ENCODE peak calls at places on chromosomes 2 and 18, in eight cellular contexts. One of them, this sample, is unnamed.

GRCh38 chr2:172324198-172324597 is 103.2 kb upstream of the ITGA6 start:
- DNase-seq in PC-9: no peak
- DNase-seq in left ventricle myocardium inferior: no peak
- DNase-seq in nephron progenitor cell: no peak
- DNase-seq in A549: no peak
- DNase-seq in BJ: no peak
- DNase-seq in retinal pigment epithelial cell: no peak
- DNase-seq in kidney: no peak
- DNase-seq in this sample: no peak

GRCh38 chr2:113980946-113981345 is 91.1 kb downstream of the ACTR3 start:
- DNase-seq in PC-9: no peak
- DNase-seq in left ventricle myocardium inferior: peak; percentile 35
- DNase-seq in nephron progenitor cell: no peak
- DNase-seq in A549: no peak
- DNase-seq in BJ: no peak
- DNase-seq in retinal pigment epithelial cell: no peak
- DNase-seq in kidney: no peak
- DNase-seq in this sample: no peak

GRCh38 chr2:6968319-6969100 is 51.3 kb downstream of the RNF144A start:
- DNase-seq in PC-9: no peak
- DNase-seq in left ventricle myocardium inferior: peak; percentile 36
- DNase-seq in nephron progenitor cell: no peak
- DNase-seq in A549: no peak
- DNase-seq in BJ: no peak
- DNase-seq in retinal pigment epithelial cell: no peak
- DNase-seq in kidney: no peak
- DNase-seq in this sample: no peak

GRCh38 chr2:238973038-238973772 is 125.3 kb downstream of the TWIST2 start:
- DNase-seq in PC-9: no peak
- DNase-seq in left ventricle myocardium inferior: no peak
- DNase-seq in nephron progenitor cell: no peak
- DNase-seq in A549: no peak
- DNase-seq in BJ: no peak
- DNase-seq in retinal pigment epithelial cell: no peak
- DNase-seq in kidney: no peak
- DNase-seq in this sample: no peak

GRCh38 chr2:2901384-2902345 is 476.0 kb downstream of the EIPR1 start:
- DNase-seq in PC-9: no peak
- DNase-seq in left ventricle myocardium inferior: no peak
- DNase-seq in nephron progenitor cell: no peak
- DNase-seq in A549: no peak
- DNase-seq in BJ: no peak
- DNase-seq in retinal pigment epithelial cell: no peak
- DNase-seq in kidney: no peak
- DNase-seq in this sample: no peak

GRCh38 chr2:101190753-101191516 is 39.8 kb upstream of the TBC1D8 start:
- DNase-seq in PC-9: no peak
- DNase-seq in left ventricle myocardium inferior: no peak
- DNase-seq in nephron progenitor cell: no peak
- DNase-seq in A549: no peak
- DNase-seq in BJ: no peak
- DNase-seq in retinal pigment epithelial cell: no peak
- DNase-seq in kidney: no peak
- DNase-seq in this sample: no peak

GRCh38 chr18:50401888-50402287 is 27.0 kb downstream of the SKA1 start:
- DNase-seq in PC-9: peak; percentile 45
- DNase-seq in left ventricle myocardium inferior: peak; percentile 49
- DNase-seq in nephron progenitor cell: peak; percentile 75
- DNase-seq in A549: peak; percentile 3
- DNase-seq in BJ: no peak
- DNase-seq in retinal pigment epithelial cell: peak; percentile 10
- DNase-seq in kidney: peak; percentile 76
- DNase-seq in this sample: peak; percentile 69

GRCh38 chr2:96839288-96839874 is 4.4 kb downstream of the ANKRD23 start:
- DNase-seq in PC-9: no peak
- DNase-seq in left ventricle myocardium inferior: peak; percentile 57
- DNase-seq in nephron progenitor cell: no peak
- DNase-seq in A549: no peak
- DNase-seq in BJ: no peak
- DNase-seq in retinal pigment epithelial cell: no peak
- DNase-seq in kidney: peak; percentile 88
- DNase-seq in this sample: no peak

GRCh38 chr18:6629635-6630140 is 99.8 kb upstream of the ARHGAP28 start:
- DNase-seq in PC-9: no peak
- DNase-seq in left ventricle myocardium inferior: no peak
- DNase-seq in nephron progenitor cell: no peak
- DNase-seq in A549: no peak
- DNase-seq in BJ: no peak
- DNase-seq in retinal pigment epithelial cell: no peak
- DNase-seq in kidney: no peak
- DNase-seq in this sample: no peak

GRCh38 chr18:49031511-49032188 is 80.9 kb upstream of the SMAD7 start:
- DNase-seq in PC-9: no peak
- DNase-seq in left ventricle myocardium inferior: no peak
- DNase-seq in nephron progenitor cell: no peak
- DNase-seq in A549: no peak
- DNase-seq in BJ: no peak
- DNase-seq in retinal pigment epithelial cell: no peak
- DNase-seq in kidney: peak; percentile 61
- DNase-seq in this sample: no peak

GRCh38 chr18:74654637-74655036 is 57.0 kb downstream of the ZNF407 start:
- DNase-seq in PC-9: no peak
- DNase-seq in left ventricle myocardium inferior: no peak
- DNase-seq in nephron progenitor cell: no peak
- DNase-seq in A549: no peak
- DNase-seq in BJ: no peak
- DNase-seq in retinal pigment epithelial cell: no peak
- DNase-seq in kidney: no peak
- DNase-seq in this sample: no peak

GRCh38 chr2:120701096-120701860 is 34.4 kb upstream of the GLI2 start:
- DNase-seq in PC-9: no peak
- DNase-seq in left ventricle myocardium inferior: no peak
- DNase-seq in nephron progenitor cell: no peak
- DNase-seq in A549: no peak
- DNase-seq in BJ: no peak
- DNase-seq in retinal pigment epithelial cell: no peak
- DNase-seq in kidney: no peak
- DNase-seq in this sample: no peak

GRCh38 chr2:46148369-46148736 is 148.9 kb upstream of the EPAS1 start:
- DNase-seq in PC-9: no peak
- DNase-seq in left ventricle myocardium inferior: no peak
- DNase-seq in nephron progenitor cell: no peak
- DNase-seq in A549: no peak
- DNase-seq in BJ: no peak
- DNase-seq in retinal pigment epithelial cell: no peak
- DNase-seq in kidney: no peak
- DNase-seq in this sample: no peak

GRCh38 chr2:159164457-159164894 is 122.0 kb downstream of the WDSUB1 start:
- DNase-seq in PC-9: no peak
- DNase-seq in left ventricle myocardium inferior: no peak
- DNase-seq in nephron progenitor cell: no peak
- DNase-seq in A549: no peak
- DNase-seq in BJ: no peak
- DNase-seq in retinal pigment epithelial cell: no peak
- DNase-seq in kidney: no peak
- DNase-seq in this sample: no peak

GRCh38 chr2:201234167-201235139 is 25.9 kb upstream of the CASP8 start:
- DNase-seq in PC-9: no peak
- DNase-seq in left ventricle myocardium inferior: no peak
- DNase-seq in nephron progenitor cell: no peak
- DNase-seq in A549: no peak
- DNase-seq in BJ: no peak
- DNase-seq in retinal pigment epithelial cell: peak; percentile 38
- DNase-seq in kidney: no peak
- DNase-seq in this sample: no peak

GRCh38 chr18:31667185-31667584 is 17.2 kb downstream of the B4GALT6 start:
- DNase-seq in PC-9: no peak
- DNase-seq in left ventricle myocardium inferior: no peak
- DNase-seq in nephron progenitor cell: no peak
- DNase-seq in A549: no peak
- DNase-seq in BJ: no peak
- DNase-seq in retinal pigment epithelial cell: no peak
- DNase-seq in kidney: no peak
- DNase-seq in this sample: no peak

GRCh38 chr2:151258121-151258520 is 3.5 kb downstream of the RBM43 start:
- DNase-seq in PC-9: no peak
- DNase-seq in left ventricle myocardium inferior: no peak
- DNase-seq in nephron progenitor cell: no peak
- DNase-seq in A549: no peak
- DNase-seq in BJ: peak; percentile 65
- DNase-seq in retinal pigment epithelial cell: peak; percentile 56
- DNase-seq in kidney: no peak
- DNase-seq in this sample: no peak

GRCh38 chr2:28736034-28736433 is 15.6 kb upstream of the PPP1CB start:
- DNase-seq in PC-9: no peak
- DNase-seq in left ventricle myocardium inferior: peak; percentile 72
- DNase-seq in nephron progenitor cell: no peak
- DNase-seq in A549: no peak
- DNase-seq in BJ: no peak
- DNase-seq in retinal pigment epithelial cell: peak; percentile 69
- DNase-seq in kidney: no peak
- DNase-seq in this sample: no peak

GRCh38 chr18:9135912-9136314 is 668 bp upstream of the ANKRD12 start:
- DNase-seq in PC-9: peak; percentile 68
- DNase-seq in left ventricle myocardium inferior: no peak
- DNase-seq in nephron progenitor cell: no peak
- DNase-seq in A549: peak; percentile 6
- DNase-seq in BJ: no peak
- DNase-seq in retinal pigment epithelial cell: no peak
- DNase-seq in kidney: no peak
- DNase-seq in this sample: peak; percentile 66

GRCh38 chr18:8898990-8899389 is 193.6 kb downstream of the MTCL1 start:
- DNase-seq in PC-9: no peak
- DNase-seq in left ventricle myocardium inferior: no peak
- DNase-seq in nephron progenitor cell: no peak
- DNase-seq in A549: no peak
- DNase-seq in BJ: no peak
- DNase-seq in retinal pigment epithelial cell: no peak
- DNase-seq in kidney: no peak
- DNase-seq in this sample: peak; percentile 25

GRCh38 chr2:153808675-153809074 is 63.0 kb upstream of the GALNT13 start:
- DNase-seq in PC-9: no peak
- DNase-seq in left ventricle myocardium inferior: no peak
- DNase-seq in nephron progenitor cell: no peak
- DNase-seq in A549: no peak
- DNase-seq in BJ: no peak
- DNase-seq in retinal pigment epithelial cell: peak; percentile 32
- DNase-seq in kidney: no peak
- DNase-seq in this sample: no peak

GRCh38 chr2:199596549-199596948 is 138.8 kb upstream of the SATB2 start:
- DNase-seq in PC-9: no peak
- DNase-seq in left ventricle myocardium inferior: no peak
- DNase-seq in nephron progenitor cell: no peak
- DNase-seq in A549: peak; percentile 6
- DNase-seq in BJ: no peak
- DNase-seq in retinal pigment epithelial cell: no peak
- DNase-seq in kidney: no peak
- DNase-seq in this sample: peak; percentile 42
- TF ChIP-seq CTCF in PC-9: peak; percentile 70
- TF ChIP-seq CTCF in left ventricle myocardium inferior: peak; percentile 25
- TF ChIP-seq CTCF in nephron progenitor cell: peak; percentile 32
- TF ChIP-seq CTCF in A549: peak; percentile 54
- TF ChIP-seq CTCF in BJ: peak; percentile 55
- TF ChIP-seq CTCF in retinal pigment epithelial cell: peak; percentile 67
- TF ChIP-seq CTCF in kidney: no peak
- TF ChIP-seq CTCF in this sample: peak; percentile 54

GRCh38 chr18:56490942-56491341 is 147.4 kb downstream of the TXNL1 start:
- DNase-seq in PC-9: no peak
- DNase-seq in left ventricle myocardium inferior: no peak
- DNase-seq in nephron progenitor cell: no peak
- DNase-seq in A549: no peak
- DNase-seq in BJ: no peak
- DNase-seq in retinal pigment epithelial cell: no peak
- DNase-seq in kidney: no peak
- DNase-seq in this sample: no peak
- TF ChIP-seq CTCF in PC-9: no peak
- TF ChIP-seq CTCF in left ventricle myocardium inferior: no peak
- TF ChIP-seq CTCF in nephron progenitor cell: no peak
- TF ChIP-seq CTCF in A549: no peak
- TF ChIP-seq CTCF in BJ: no peak
- TF ChIP-seq CTCF in retinal pigment epithelial cell: no peak
- TF ChIP-seq CTCF in kidney: no peak
- TF ChIP-seq CTCF in this sample: no peak

DNA sequence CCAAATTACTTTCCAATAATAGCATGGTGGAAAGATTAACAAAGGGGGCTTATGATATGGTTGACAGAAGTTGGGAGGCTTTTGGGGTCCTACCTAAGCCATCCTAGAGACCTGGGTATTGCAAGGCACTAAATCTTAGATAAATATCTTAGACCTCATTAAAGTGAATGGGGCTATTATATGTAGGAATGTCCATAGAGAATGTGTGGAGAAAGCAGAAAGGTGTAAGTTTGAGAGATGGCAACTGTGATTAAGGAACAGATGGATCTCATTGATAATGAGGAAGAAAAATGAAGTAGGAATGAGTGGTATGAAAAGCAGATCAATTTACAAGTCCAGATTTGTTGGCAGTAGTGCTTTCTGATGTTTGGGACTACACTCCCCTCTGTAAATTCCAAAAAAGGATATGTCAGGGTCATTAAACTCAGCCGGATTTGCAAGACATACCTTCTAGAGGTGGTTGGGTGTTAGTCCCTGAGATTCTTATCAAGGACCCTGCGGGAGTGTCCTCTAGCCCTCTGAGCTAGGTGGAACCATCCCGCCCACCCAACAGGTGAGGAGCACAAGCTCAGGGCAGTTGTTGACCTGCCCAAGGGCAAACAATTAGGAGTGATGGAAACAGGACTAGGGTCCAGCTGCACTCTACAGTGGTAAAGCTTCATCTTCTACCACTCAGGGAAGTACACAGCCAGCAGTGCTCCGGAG is 12.1 kb downstream of the TCF7L1 start:
- DNase-seq in PC-9: no peak
- DNase-seq in left ventricle myocardium inferior: no peak
- DNase-seq in nephron progenitor cell: no peak
- DNase-seq in A549: no peak
- DNase-seq in BJ: no peak
- DNase-seq in retinal pigment epithelial cell: no peak
- DNase-seq in kidney: no peak
- DNase-seq in this sample: no peak
- TF ChIP-seq CTCF in PC-9: no peak
- TF ChIP-seq CTCF in left ventricle myocardium inferior: no peak
- TF ChIP-seq CTCF in nephron progenitor cell: no peak
- TF ChIP-seq CTCF in A549: no peak
- TF ChIP-seq CTCF in BJ: no peak
- TF ChIP-seq CTCF in retinal pigment epithelial cell: no peak
- TF ChIP-seq CTCF in kidney: no peak
- TF ChIP-seq CTCF in this sample: no peak

DNA sequence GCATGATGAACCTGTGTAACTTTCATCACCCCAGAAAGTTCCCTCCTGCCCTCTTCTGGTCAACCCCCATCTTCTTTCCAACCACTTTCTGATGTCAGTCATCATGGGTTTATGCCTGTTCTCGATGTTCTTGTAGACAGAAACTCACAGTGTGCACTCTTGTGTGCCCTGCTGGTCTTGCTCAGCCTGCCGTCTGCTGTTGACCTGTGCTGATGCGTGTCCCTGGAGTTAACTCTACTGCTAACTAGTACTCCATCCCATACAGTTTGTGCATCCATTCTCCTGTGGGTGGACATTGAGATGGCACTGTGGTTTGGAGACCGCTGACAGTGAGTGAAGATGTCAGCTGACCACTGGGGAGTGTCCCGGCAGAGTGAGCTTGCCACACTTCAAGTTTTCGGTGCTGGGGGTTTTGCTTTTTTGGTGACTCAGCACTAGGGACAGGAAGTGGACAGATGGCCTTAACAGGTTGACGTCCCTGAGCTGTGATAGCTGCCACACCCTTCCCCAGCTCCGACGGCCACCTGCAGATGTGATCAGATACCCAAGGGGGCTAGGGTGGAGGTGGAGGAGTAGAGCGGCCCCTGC is 14.8 kb downstream of the KLHL29 start:
- DNase-seq in PC-9: no peak
- DNase-seq in left ventricle myocardium inferior: no peak
- DNase-seq in nephron progenitor cell: no peak
- DNase-seq in A549: no peak
- DNase-seq in BJ: no peak
- DNase-seq in retinal pigment epithelial cell: no peak
- DNase-seq in kidney: no peak
- DNase-seq in this sample: no peak
- TF ChIP-seq CTCF in PC-9: no peak
- TF ChIP-seq CTCF in left ventricle myocardium inferior: no peak
- TF ChIP-seq CTCF in nephron progenitor cell: no peak
- TF ChIP-seq CTCF in A549: no peak
- TF ChIP-seq CTCF in BJ: no peak
- TF ChIP-seq CTCF in retinal pigment epithelial cell: no peak
- TF ChIP-seq CTCF in kidney: no peak
- TF ChIP-seq CTCF in this sample: no peak